ENCODE peak calls at places on chromosomes 4 and X, in eight cellular contexts. F, W, H, Q, T, C, B and O are unnamed samples.

GRCh38 chrX:85611926-85612325 is 232.5 kb upstream of the POF1B start:
- DNase-seq in F (no peak), W (no peak), H (peak; percentile 22), Q (no peak), T (no peak), C (no peak), B (no peak), O (no peak)

GRCh38 chr4:16264798-16265197 is 38.5 kb upstream of the TAPT1 start:
- DNase-seq in F (peak; percentile 34), W (no peak), H (peak; percentile 58), Q (no peak), T (no peak), C (no peak), B (no peak), O (no peak)

GRCh38 chrX:110391086-110391485 is 32.4 kb downstream of the RTL9 start:
- DNase-seq in F (no peak), W (no peak), H (no peak), Q (no peak), T (no peak), C (no peak), B (no peak), O (no peak)

GRCh38 chr4:3521621-3522325 is 10.4 kb downstream of the LRPAP1 start:
- DNase-seq in F (no peak), W (no peak), H (no peak), Q (no peak), T (no peak), C (peak; percentile 46), B (peak; percentile 61), O (peak; percentile 13)

GRCh38 chr4:168384437-168385141 is 66.0 kb upstream of the DDX60 start:
- DNase-seq in F (no peak), W (no peak), H (peak; percentile 28), Q (no peak), T (peak; percentile 59), C (no peak), B (no peak), O (no peak)

GRCh38 chrX:41589634-41590270 is 99.0 kb upstream of the GPR34 start:
- DNase-seq in F (no peak), W (no peak), H (peak; percentile 28), Q (no peak), T (no peak), C (no peak), B (no peak), O (no peak)

GRCh38 chr4:152032722-152033131 is 271.9 kb upstream of the GATB start:
- DNase-seq in F (no peak), W (no peak), H (peak; percentile 88), Q (no peak), T (no peak), C (no peak), B (no peak), O (peak; percentile 58)

GRCh38 chrX:72247206-72247944 is 8.5 kb upstream of the ERCC6L start:
- DNase-seq in F (no peak), W (no peak), H (peak; percentile 27), Q (peak; percentile 49), T (peak; percentile 88), C (no peak), B (no peak), O (no peak)

GRCh38 chrX:1316527-1316926 is 20.1 kb upstream of the IL3RA start:
- DNase-seq in F (no peak), W (no peak), H (no peak), Q (peak; percentile 7), T (peak; percentile 34), C (peak; percentile 75), B (peak; percentile 74), O (peak; percentile 79)

GRCh38 chrX:97060019-97060418 is 176.3 kb downstream of the RPA4 start:
- DNase-seq in F (no peak), W (no peak), H (no peak), Q (no peak), T (no peak), C (no peak), B (no peak), O (no peak)

GRCh38 chrX:129777218-129777768 is 2.5 kb upstream of the SASH3 start:
- DNase-seq in F (peak; percentile 74), W (no peak), H (no peak), Q (no peak), T (peak; percentile 54), C (peak; percentile 68), B (peak; percentile 84), O (peak; percentile 63)

GRCh38 chr4:27251788-27252187 is 391.1 kb downstream of the STIM2 start:
- DNase-seq in F (no peak), W (no peak), H (no peak), Q (no peak), T (no peak), C (no peak), B (no peak), O (no peak)

GRCh38 chrX:50456712-50457484 is 13.7 kb downstream of the DGKK start:
- DNase-seq in F (no peak), W (no peak), H (no peak), Q (no peak), T (no peak), C (no peak), B (no peak), O (no peak)

GRCh38 chr4:26256016-26256415 is 64.8 kb upstream of the RBPJ start:
- DNase-seq in F (no peak), W (no peak), H (peak; percentile 33), Q (no peak), T (no peak), C (no peak), B (no peak), O (no peak)

GRCh38 chr4:21512351-21512750 is 436.2 kb downstream of the KCNIP4 start:
- DNase-seq in F (no peak), W (no peak), H (peak; percentile 4), Q (no peak), T (no peak), C (no peak), B (no peak), O (no peak)

GRCh38 chrX:136182394-136182793 is 35.1 kb downstream of the FHL1 start:
- DNase-seq in F (no peak), W (no peak), H (no peak), Q (no peak), T (no peak), C (no peak), B (no peak), O (no peak)

GRCh38 chr4:104747635-104748034 is 252.9 kb upstream of the CXXC4 start:
- DNase-seq in F (no peak), W (no peak), H (no peak), Q (no peak), T (no peak), C (no peak), B (no peak), O (no peak)

GRCh38 chr4:129254126-129254525 is 158.2 kb downstream of the C4orf33 start:
- DNase-seq in F (no peak), W (no peak), H (no peak), Q (no peak), T (no peak), C (no peak), B (no peak), O (no peak)

GRCh38 chrX:71652405-71652804 is 14.9 kb upstream of the LOC101059915 start:
- DNase-seq in F (peak; percentile 46), W (no peak), H (peak; percentile 59), Q (no peak), T (peak; percentile 65), C (no peak), B (no peak), O (no peak)

GRCh38 chrX:73563740-73564073 is 710 bp downstream of the CHIC1 start:
- DNase-seq in F (no peak), W (no peak), H (no peak), Q (no peak), T (no peak), C (no peak), B (no peak), O (no peak)

GRCh38 chrX:22987452-22987851 is 12.3 kb upstream of the DDX53 start:
- DNase-seq in F (no peak), W (no peak), H (peak; percentile 25), Q (no peak), T (no peak), C (no peak), B (no peak), O (no peak)

DNA sequence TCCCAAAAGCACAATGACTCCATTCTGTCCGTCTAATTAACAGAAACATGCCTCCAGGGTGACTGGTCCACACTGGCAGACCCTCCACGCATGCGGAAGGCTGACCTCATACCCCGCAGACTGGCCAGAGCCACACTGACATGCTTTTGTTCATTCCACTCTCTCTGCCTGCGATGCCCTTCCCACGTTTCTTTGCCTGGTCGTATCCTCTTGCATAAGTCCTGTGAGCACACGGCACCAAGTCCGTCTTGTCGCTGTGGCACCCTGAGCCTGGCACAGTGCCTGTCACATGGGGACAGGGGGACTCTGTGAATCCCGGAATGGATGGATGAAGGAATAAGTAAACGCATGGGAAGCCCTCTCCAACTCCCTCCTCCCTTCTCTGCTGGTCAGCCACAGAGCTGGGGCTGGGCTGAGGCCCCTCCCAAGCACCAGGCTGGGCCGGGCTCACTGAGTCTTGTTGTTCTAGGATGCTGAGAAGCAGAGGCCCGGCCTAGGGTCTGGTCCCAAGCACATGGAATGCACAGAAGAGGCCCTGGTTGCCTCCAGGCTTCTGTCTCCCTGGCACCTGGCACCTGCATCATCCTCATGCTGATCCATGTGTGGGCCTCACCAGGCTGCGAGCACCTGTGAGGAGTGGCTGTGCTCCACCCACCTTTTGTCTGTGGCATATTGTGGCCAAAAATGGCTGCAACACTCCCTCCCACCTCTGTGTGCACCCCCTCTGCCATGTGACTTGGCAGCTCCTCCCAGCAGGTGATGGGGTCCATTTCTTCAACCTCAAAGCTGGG is 38.9 kb upstream of the C4orf50 start:
- DNase-seq in F (no peak), W (no peak), H (no peak), Q (no peak), T (no peak), C (no peak), B (no peak), O (no peak)
- H3K9me3 ChIP-seq in F (peaks cover 6% of the 10 kb centered on the region), W (peaks cover 18% of the 10 kb centered on the region), H (peaks cover 48% of the 10 kb centered on the region), Q (peaks cover 7% of the 10 kb centered on the region), T (no peaks in the 10 kb centered on the region), C (peaks cover 22% of the 10 kb centered on the region), B (peaks cover 5% of the 10 kb centered on the region), O (peaks cover 40% of the 10 kb centered on the region)

DNA sequence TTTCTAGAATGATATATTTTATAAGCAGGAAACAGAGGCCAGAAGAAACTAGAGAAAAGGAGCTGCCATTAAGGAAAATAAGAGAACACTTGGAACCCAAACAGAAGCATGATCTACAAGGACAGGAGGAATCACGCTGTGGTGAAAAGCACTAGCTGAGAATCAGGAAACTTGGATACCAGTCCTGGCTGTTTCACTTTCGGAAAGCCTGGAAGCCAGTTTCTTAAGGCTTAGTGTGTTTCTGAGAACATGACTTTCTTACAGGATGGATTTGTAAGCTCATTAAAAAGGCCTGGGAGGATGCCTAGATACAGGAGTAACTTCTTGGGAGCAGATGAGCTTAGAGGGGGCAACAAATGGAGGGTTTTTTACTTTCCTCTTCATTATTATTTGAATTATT is 36.9 kb downstream of the TLL1 start:
- DNase-seq in F (no peak), W (no peak), H (no peak), Q (no peak), T (no peak), C (no peak), B (no peak), O (no peak)
- H3K9me3 ChIP-seq in F (no peaks in the 10 kb centered on the region), W (no peaks in the 10 kb centered on the region), H (peaks cover 2% of the 10 kb centered on the region), Q (no peaks in the 10 kb centered on the region), T (no peaks in the 10 kb centered on the region), C (no peaks in the 10 kb centered on the region), B (no peaks in the 10 kb centered on the region), O (no peaks in the 10 kb centered on the region)

GRCh38 chrX:69543572-69543971 is 39.4 kb downstream of the NALF2 start:
- DNase-seq in F (no peak), W (no peak), H (no peak), Q (no peak), T (no peak), C (no peak), B (peak; percentile 64), O (no peak)
- H3K9me3 ChIP-seq in F (no peaks in the 10 kb centered on the region), W (no peaks in the 10 kb centered on the region), H (peaks cover 5% of the 10 kb centered on the region), Q (no peaks in the 10 kb centered on the region), T (no peaks in the 10 kb centered on the region), C (no peaks in the 10 kb centered on the region), B (no peaks in the 10 kb centered on the region), O (no peaks in the 10 kb centered on the region)

GRCh38 chr4:2327579-2327978 is 65.7 kb upstream of the MXD4 start:
- DNase-seq in F (no peak), W (no peak), H (no peak), Q (no peak), T (no peak), C (no peak), B (no peak), O (no peak)
- H3K9me3 ChIP-seq in F (no peaks in the 10 kb centered on the region), W (peaks cover 10% of the 10 kb centered on the region), H (peaks cover 8% of the 10 kb centered on the region), Q (no peaks in the 10 kb centered on the region), T (no peaks in the 10 kb centered on the region), C (peaks cover 27% of the 10 kb centered on the region), B (no peaks in the 10 kb centered on the region), O (peaks cover 47% of the 10 kb centered on the region)